ENCODE peak calls at places on chromosomes 12 and 14, in nine cellular contexts. One of them, this sample, is unnamed.

GRCh38 chr14:53925201-53925766 is 31.3 kb downstream of the BMP4 start:
- DNase-seq in upper lobe of left lung: no peak
- DNase-seq in suprapubic skin: no peak
- DNase-seq in K562: no peak
- DNase-seq in ovary: no peak
- DNase-seq in A549: no peak
- DNase-seq in stomach: no peak
- DNase-seq in tibial nerve: no peak
- DNase-seq in transverse colon: no peak
- DNase-seq in this sample: no peak

GRCh38 chr14:34111933-34112332 is 161.1 kb upstream of the EGLN3 start:
- DNase-seq in upper lobe of left lung: no peak
- DNase-seq in transverse colon: no peak
- DNase-seq in A549: peak; percentile 12
- DNase-seq in suprapubic skin: no peak
- DNase-seq in K562: no peak
- DNase-seq in tibial nerve: no peak
- DNase-seq in stomach: no peak
- DNase-seq in ovary: no peak
- DNase-seq in this sample: no peak

GRCh38 chr12:108846320-108846719 is 11.1 kb downstream of the SSH1 start:
- DNase-seq in upper lobe of left lung: no peak
- DNase-seq in K562: no peak
- DNase-seq in transverse colon: no peak
- DNase-seq in A549: no peak
- DNase-seq in suprapubic skin: no peak
- DNase-seq in ovary: no peak
- DNase-seq in tibial nerve: no peak
- DNase-seq in stomach: no peak
- DNase-seq in this sample: peak; percentile 84

GRCh38 chr12:124564232-124564958 is 3.0 kb downstream of the NCOR2 start:
- DNase-seq in tibial nerve: no peak
- DNase-seq in A549: no peak
- DNase-seq in transverse colon: no peak
- DNase-seq in ovary: no peak
- DNase-seq in suprapubic skin: peak; percentile 66
- DNase-seq in upper lobe of left lung: no peak
- DNase-seq in stomach: no peak
- DNase-seq in K562: no peak
- DNase-seq in this sample: no peak

GRCh38 chr12:3935078-3935477 is 61.9 kb upstream of the PARP11 start:
- DNase-seq in ovary: no peak
- DNase-seq in K562: no peak
- DNase-seq in transverse colon: no peak
- DNase-seq in A549: no peak
- DNase-seq in tibial nerve: no peak
- DNase-seq in suprapubic skin: no peak
- DNase-seq in stomach: no peak
- DNase-seq in upper lobe of left lung: no peak
- DNase-seq in this sample: no peak

GRCh38 chr14:60509438-60510253 is 700 bp downstream of the SIX6 start:
- DNase-seq in upper lobe of left lung: peak; percentile 65
- DNase-seq in K562: no peak
- DNase-seq in ovary: no peak
- DNase-seq in tibial nerve: no peak
- DNase-seq in transverse colon: no peak
- DNase-seq in suprapubic skin: no peak
- DNase-seq in stomach: no peak
- DNase-seq in A549: no peak
- DNase-seq in this sample: no peak

GRCh38 chr12:130752692-130753230 is 36.7 kb upstream of the RIMBP2 start:
- DNase-seq in ovary: no peak
- DNase-seq in suprapubic skin: no peak
- DNase-seq in transverse colon: no peak
- DNase-seq in A549: no peak
- DNase-seq in K562: no peak
- DNase-seq in upper lobe of left lung: no peak
- DNase-seq in tibial nerve: no peak
- DNase-seq in stomach: no peak
- DNase-seq in this sample: peak; percentile 35

GRCh38 chr12:89179983-89180382 is 172.3 kb downstream of the DUSP6 start:
- DNase-seq in A549: peak; percentile 82
- DNase-seq in tibial nerve: no peak
- DNase-seq in stomach: no peak
- DNase-seq in ovary: no peak
- DNase-seq in K562: no peak
- DNase-seq in transverse colon: peak; percentile 15
- DNase-seq in suprapubic skin: peak; percentile 67
- DNase-seq in upper lobe of left lung: no peak
- DNase-seq in this sample: peak; percentile 82

GRCh38 chr12:15996254-15996653 is 85.1 kb downstream of the DERA start:
- DNase-seq in upper lobe of left lung: no peak
- DNase-seq in tibial nerve: no peak
- DNase-seq in K562: no peak
- DNase-seq in ovary: no peak
- DNase-seq in stomach: no peak
- DNase-seq in transverse colon: peak; percentile 38
- DNase-seq in suprapubic skin: no peak
- DNase-seq in A549: peak; percentile 20
- DNase-seq in this sample: no peak

GRCh38 chr14:30974628-30975027 is 50.8 kb upstream of the AP4S1 start:
- DNase-seq in stomach: no peak
- DNase-seq in ovary: no peak
- DNase-seq in transverse colon: no peak
- DNase-seq in tibial nerve: no peak
- DNase-seq in K562: no peak
- DNase-seq in A549: peak; percentile 42
- DNase-seq in suprapubic skin: no peak
- DNase-seq in upper lobe of left lung: no peak
- DNase-seq in this sample: no peak

GRCh38 chr12:50725011-50725899 is 38.6 kb upstream of the ATF1 start:
- DNase-seq in stomach: no peak
- DNase-seq in A549: no peak
- DNase-seq in suprapubic skin: no peak
- DNase-seq in tibial nerve: no peak
- DNase-seq in K562: no peak
- DNase-seq in transverse colon: no peak
- DNase-seq in ovary: no peak
- DNase-seq in upper lobe of left lung: no peak
- DNase-seq in this sample: no peak

GRCh38 chr14:102655154-102655553 is 62.7 kb downstream of the RCOR1 start:
- DNase-seq in transverse colon: no peak
- DNase-seq in K562: no peak
- DNase-seq in stomach: no peak
- DNase-seq in suprapubic skin: no peak
- DNase-seq in A549: peak; percentile 51
- DNase-seq in ovary: no peak
- DNase-seq in upper lobe of left lung: no peak
- DNase-seq in tibial nerve: no peak
- DNase-seq in this sample: no peak

GRCh38 chr12:1838223-1838993 is 18.0 kb downstream of the LRTM2 start:
- DNase-seq in upper lobe of left lung: peak; percentile 54
- DNase-seq in transverse colon: no peak
- DNase-seq in A549: no peak
- DNase-seq in tibial nerve: no peak
- DNase-seq in K562: no peak
- DNase-seq in stomach: no peak
- DNase-seq in suprapubic skin: no peak
- DNase-seq in ovary: no peak
- DNase-seq in this sample: peak; percentile 18

GRCh38 chr12:67590122-67590795 is 58.3 kb upstream of the DYRK2 start:
- DNase-seq in suprapubic skin: no peak
- DNase-seq in transverse colon: no peak
- DNase-seq in A549: no peak
- DNase-seq in tibial nerve: no peak
- DNase-seq in ovary: no peak
- DNase-seq in stomach: no peak
- DNase-seq in K562: no peak
- DNase-seq in upper lobe of left lung: no peak
- DNase-seq in this sample: no peak

GRCh38 chr12:24499151-24500146 is 449.5 kb downstream of the BCAT1 start:
- DNase-seq in upper lobe of left lung: no peak
- DNase-seq in A549: no peak
- DNase-seq in transverse colon: no peak
- DNase-seq in ovary: no peak
- DNase-seq in tibial nerve: no peak
- DNase-seq in stomach: no peak
- DNase-seq in suprapubic skin: no peak
- DNase-seq in K562: no peak
- DNase-seq in this sample: no peak

GRCh38 chr14:104317975-104318557 is 179.7 kb downstream of the KIF26A start:
- DNase-seq in tibial nerve: no peak
- DNase-seq in upper lobe of left lung: peak; percentile 53
- DNase-seq in K562: no peak
- DNase-seq in transverse colon: no peak
- DNase-seq in ovary: no peak
- DNase-seq in suprapubic skin: peak; percentile 28
- DNase-seq in A549: no peak
- DNase-seq in stomach: peak; percentile 15
- DNase-seq in this sample: no peak

GRCh38 chr14:104315625-104316024 is 177.2 kb downstream of the KIF26A start:
- DNase-seq in suprapubic skin: no peak
- DNase-seq in transverse colon: no peak
- DNase-seq in tibial nerve: no peak
- DNase-seq in stomach: peak; percentile 10
- DNase-seq in A549: no peak
- DNase-seq in upper lobe of left lung: no peak
- DNase-seq in K562: no peak
- DNase-seq in ovary: no peak
- DNase-seq in this sample: peak; percentile 38

GRCh38 chr14:104317500-104317805 is 179.1 kb downstream of the KIF26A start:
- DNase-seq in tibial nerve: no peak
- DNase-seq in stomach: peak; percentile 10
- DNase-seq in K562: no peak
- DNase-seq in ovary: no peak
- DNase-seq in transverse colon: no peak
- DNase-seq in upper lobe of left lung: no peak
- DNase-seq in A549: no peak
- DNase-seq in suprapubic skin: no peak
- DNase-seq in this sample: no peak

GRCh38 chr14:104316121-104316722 is 177.8 kb downstream of the KIF26A start:
- DNase-seq in upper lobe of left lung: peak; percentile 71
- DNase-seq in ovary: no peak
- DNase-seq in K562: no peak
- DNase-seq in stomach: peak; percentile 17
- DNase-seq in suprapubic skin: no peak
- DNase-seq in tibial nerve: no peak
- DNase-seq in A549: no peak
- DNase-seq in transverse colon: peak; percentile 73
- DNase-seq in this sample: no peak

GRCh38 chr14:104316723-104317499 is 178.5 kb downstream of the KIF26A start:
- DNase-seq in ovary: no peak
- DNase-seq in A549: no peak
- DNase-seq in suprapubic skin: no peak
- DNase-seq in transverse colon: no peak
- DNase-seq in K562: no peak
- DNase-seq in tibial nerve: no peak
- DNase-seq in stomach: peak; percentile 9
- DNase-seq in upper lobe of left lung: peak; percentile 50
- DNase-seq in this sample: no peak
- TF ChIP-seq EP300 in ovary: no peak
- TF ChIP-seq EP300 in A549: no peak
- TF ChIP-seq EP300 in suprapubic skin: no peak
- TF ChIP-seq EP300 in transverse colon: no peak
- TF ChIP-seq EP300 in K562: no peak
- TF ChIP-seq EP300 in tibial nerve: no peak
- TF ChIP-seq EP300 in stomach: no peak
- TF ChIP-seq EP300 in upper lobe of left lung: no peak
- TF ChIP-seq EP300 in this sample: no peak

DNA sequence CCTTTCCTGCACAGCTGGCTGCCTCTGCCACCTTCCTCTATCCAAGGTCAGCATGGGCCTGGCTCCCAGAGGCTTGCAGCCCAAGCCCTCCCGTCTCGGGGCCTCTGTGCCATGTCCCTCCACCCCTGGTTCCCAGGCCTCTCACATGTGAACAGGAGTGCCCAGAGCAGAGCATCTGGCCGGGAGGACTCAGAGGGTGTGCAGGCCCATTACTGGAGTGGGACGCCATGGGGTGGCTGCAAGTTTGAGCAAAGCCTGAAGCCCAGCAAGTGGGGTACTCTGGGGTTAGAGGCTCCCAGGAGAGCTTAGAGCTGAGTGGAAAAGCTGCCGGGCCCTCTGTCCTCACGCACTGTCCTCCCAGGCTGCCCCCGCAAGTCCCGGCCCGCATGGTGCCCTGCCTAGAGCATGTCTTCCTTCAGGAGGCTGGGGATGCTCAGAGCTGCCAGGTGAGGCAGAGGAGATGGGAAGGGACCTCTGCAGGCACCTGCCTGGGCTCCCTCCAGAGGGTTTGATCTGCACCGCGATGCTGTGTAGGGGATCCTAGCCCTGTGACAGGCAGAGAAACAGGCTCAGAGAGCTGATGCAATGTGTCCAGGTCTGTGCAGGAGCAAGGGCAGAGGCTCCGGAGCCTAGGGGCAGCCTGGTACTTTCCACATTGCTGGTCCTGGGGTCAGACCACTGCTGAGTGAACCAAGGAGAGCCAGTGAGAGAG is 39.8 kb downstream of the DIO3 start:
- DNase-seq in A549: no peak
- DNase-seq in tibial nerve: no peak
- DNase-seq in suprapubic skin: no peak
- DNase-seq in ovary: peak; percentile 1
- DNase-seq in stomach: no peak
- DNase-seq in transverse colon: peak; percentile 3
- DNase-seq in upper lobe of left lung: no peak
- DNase-seq in K562: no peak
- DNase-seq in this sample: no peak
- TF ChIP-seq EP300 in A549: no peak
- TF ChIP-seq EP300 in tibial nerve: no peak
- TF ChIP-seq EP300 in suprapubic skin: no peak
- TF ChIP-seq EP300 in ovary: no peak
- TF ChIP-seq EP300 in stomach: no peak
- TF ChIP-seq EP300 in transverse colon: no peak
- TF ChIP-seq EP300 in upper lobe of left lung: no peak
- TF ChIP-seq EP300 in K562: no peak
- TF ChIP-seq EP300 in this sample: no peak

DNA sequence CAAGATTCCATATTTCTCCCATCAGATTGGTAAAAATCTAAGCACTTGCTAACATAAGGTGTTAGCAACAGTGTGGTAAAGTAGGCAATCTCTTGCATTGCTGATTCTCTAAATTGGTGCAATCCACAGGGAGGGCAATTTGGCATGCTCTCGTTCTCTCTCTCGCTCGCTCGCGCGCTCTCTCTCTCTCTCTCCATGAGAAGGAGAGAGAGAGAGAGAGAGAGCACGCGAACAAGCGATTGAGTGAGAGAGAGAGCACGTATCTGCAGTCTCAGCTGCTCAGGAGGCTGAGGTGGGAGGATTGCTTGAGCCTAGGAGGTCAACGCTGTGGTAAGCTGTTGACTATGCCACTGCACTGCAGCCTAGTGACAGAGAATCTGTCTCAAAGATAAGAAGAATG is 26.0 kb downstream of the PSEN1 start:
- DNase-seq in suprapubic skin: no peak
- DNase-seq in A549: no peak
- DNase-seq in K562: no peak
- DNase-seq in upper lobe of left lung: no peak
- DNase-seq in stomach: no peak
- DNase-seq in transverse colon: no peak
- DNase-seq in ovary: no peak
- DNase-seq in tibial nerve: no peak
- DNase-seq in this sample: no peak
- TF ChIP-seq EP300 in suprapubic skin: no peak
- TF ChIP-seq EP300 in A549: no peak
- TF ChIP-seq EP300 in K562: no peak
- TF ChIP-seq EP300 in upper lobe of left lung: no peak
- TF ChIP-seq EP300 in stomach: no peak
- TF ChIP-seq EP300 in transverse colon: no peak
- TF ChIP-seq EP300 in ovary: no peak
- TF ChIP-seq EP300 in tibial nerve: no peak
- TF ChIP-seq EP300 in this sample: no peak

GRCh38 chr12:46585854-46586621 is 213.5 kb upstream of the SLC38A2 start:
- DNase-seq in suprapubic skin: no peak
- DNase-seq in ovary: no peak
- DNase-seq in A549: peak; percentile 50
- DNase-seq in tibial nerve: no peak
- DNase-seq in upper lobe of left lung: no peak
- DNase-seq in stomach: peak; percentile 72
- DNase-seq in transverse colon: peak; percentile 62
- DNase-seq in K562: no peak
- DNase-seq in this sample: no peak
- TF ChIP-seq EP300 in suprapubic skin: no peak
- TF ChIP-seq EP300 in ovary: no peak
- TF ChIP-seq EP300 in A549: no peak
- TF ChIP-seq EP300 in tibial nerve: no peak
- TF ChIP-seq EP300 in upper lobe of left lung: no peak
- TF ChIP-seq EP300 in stomach: no peak
- TF ChIP-seq EP300 in transverse colon: no peak
- TF ChIP-seq EP300 in K562: peak; percentile 55
- TF ChIP-seq EP300 in this sample: no peak

This sample was measured in sigmoid colon.